ENCODE peak calls at places on chromosomes 5 and 9, in four cellular contexts. Y, H, Z and W are unnamed samples.

GRCh38 chr9:31996331-31996730 is 388.1 kb upstream of the ACO1 start:
- DNase-seq in Y (no peak), H (no peak), Z (no peak), W (peak; percentile 15)

GRCh38 chr9:105510024-105510423 is 47.9 kb upstream of the FKTN start:
- DNase-seq in Y (no peak), H (no peak), Z (peak; percentile 54), W (no peak)

GRCh38 chr9:107243757-107244156 is 39.3 kb upstream of the RAD23B start:
- DNase-seq in Y (peak; percentile 13), H (no peak), Z (no peak), W (peak; percentile 89)

GRCh38 chr5:109485030-109485429 is 75.3 kb upstream of the PJA2 start:
- DNase-seq in Y (peak; percentile 16), H (no peak), Z (no peak), W (peak; percentile 92)

GRCh38 chr9:123176230-123176629 is 92.2 kb downstream of the STRBP start:
- DNase-seq in Y (no peak), H (no peak), Z (peak; percentile 12), W (no peak)

GRCh38 chr5:143212261-143212660 is 191.2 kb downstream of the NR3C1 start:
- DNase-seq in Y (no peak), H (no peak), Z (no peak), W (no peak)

GRCh38 chr9:77926314-77926959 is 105.2 kb downstream of the GNAQ start:
- DNase-seq in Y (no peak), H (no peak), Z (no peak), W (no peak)

GRCh38 chr9:17795708-17796107 is 216.8 kb downstream of the SH3GL2 start:
- DNase-seq in Y (no peak), H (no peak), Z (no peak), W (no peak)

GRCh38 chr5:4233671-4234070 is 638.0 kb downstream of the IRX1 start:
- DNase-seq in Y (no peak), H (no peak), Z (no peak), W (no peak)

GRCh38 chr5:65874241-65874640 is 52.1 kb upstream of the ERBIN start:
- DNase-seq in Y (no peak), H (no peak), Z (no peak), W (no peak)

GRCh38 chr5:177609076-177610059 is 9.4 kb downstream of the B4GALT7 start:
- DNase-seq in Y (no peak), H (peak; percentile 45), Z (no peak), W (no peak)

GRCh38 chr5:160245506-160246100 is 16.3 kb downstream of the FABP6 start:
- DNase-seq in Y (no peak), H (no peak), Z (no peak), W (no peak)

GRCh38 chr9:6068983-6069382 is 53.6 kb upstream of the RANBP6 start:
- DNase-seq in Y (no peak), H (no peak), Z (peak; percentile 45), W (no peak)
- TF ChIP-seq CBX5 in Y (no peak), H (no peak), Z (peak; percentile 23), W (no peak)

GRCh38 chr5:90434116-90434714 is 24.7 kb upstream of the CETN3 start:
- DNase-seq in Y (peak; percentile 29), H (peak; percentile 79), Z (no peak), W (peak; percentile 39)

GRCh38 chr5:90440644-90441043 is 31.1 kb upstream of the CETN3 start:
- DNase-seq in Y (no peak), H (no peak), Z (no peak), W (no peak)

GRCh38 chr5:90437663-90438062 is 28.1 kb upstream of the CETN3 start:
- DNase-seq in Y (no peak), H (no peak), Z (no peak), W (no peak)

GRCh38 chr5:90438100-90438499 is 28.5 kb upstream of the CETN3 start:
- DNase-seq in Y (no peak), H (no peak), Z (no peak), W (peak; percentile 9)
- H3K4me2 ChIP-seq in Y (no peak overlapping the region), H (no peak overlapping the region), Z (no peak overlapping the region), W (no peak overlapping the region)

GRCh38 chr5:138912093-138912492 is 37.0 kb upstream of the LRRTM2 start:
- DNase-seq in Y (no peak), H (no peak), Z (no peak), W (no peak)
- TF ChIP-seq ZNF274 in Y (no peak), H (no peak), Z (no peak), W (no peak)

GRCh38 chr5:68332546-68332945 is 117.0 kb downstream of the PIK3R1 start:
- DNase-seq in Y (no peak), H (no peak), Z (no peak), W (no peak)
- TF ChIP-seq CBX5 in Y (no peak), H (no peak), Z (no peak), W (no peak)

DNA sequence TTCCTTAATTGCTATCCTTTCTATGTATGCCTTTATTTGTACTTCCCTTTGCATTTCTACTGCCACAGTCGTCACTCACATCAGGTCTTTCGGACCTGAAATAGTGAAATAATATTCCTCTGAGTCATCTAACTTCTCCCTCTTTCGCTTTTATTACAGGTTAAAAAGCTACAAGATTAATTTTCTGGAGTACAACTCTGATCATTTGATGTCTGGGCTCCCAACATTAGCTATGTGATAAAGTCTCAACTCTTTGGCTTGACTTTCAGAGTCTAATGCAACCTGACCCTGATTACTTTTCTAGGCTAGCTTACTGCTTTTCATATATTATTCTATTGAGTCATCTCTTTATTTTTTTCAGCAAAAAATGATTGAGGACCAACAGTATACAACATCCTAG is 638.8 kb upstream of the WWC1 start:
- DNase-seq in Y (no peak), H (no peak), Z (no peak), W (no peak)
- H3K4me2 ChIP-seq in Y (no peak overlapping the region), H (no peak overlapping the region), Z (no peak overlapping the region), W (no peak overlapping the region)

GRCh38 chr9:88953401-88954029 is 37.8 kb upstream of the S1PR3 start:
- DNase-seq in Y (no peak), H (no peak), Z (no peak), W (peak; percentile 5)
- TF ChIP-seq ZNF274 in Y (no peak), H (no peak), Z (no peak), W (no peak)